ENCODE peak calls at places on chromosomes 1 and 21, in six cellular contexts. A is endothelial cell, G is osteocyte, N is mucosa of descending colon, T is upper lobe of right lung, B is neural progenitor cell. I is an unnamed sample.

GRCh38 chr1:235052067-235053008 is 76.3 kb downstream of the TOMM20 start:
- DNase-seq in A (no peak), G (no peak), N (no peak), T (peak), B (no peak), I (no peak)

GRCh38 chr1:206784471-206784903 is 12.2 kb upstream of the IL10 start:
- DNase-seq in A (no peak), G (no peak), N (peak), T (no peak), B (no peak), I (no peak)

GRCh38 chr1:32759997-32760623 is 57.0 kb downstream of the YARS1 start:
- DNase-seq in A (no peak), G (no peak), N (peak), T (peak), B (peak), I (no peak)

GRCh38 chr1:1206376-1207253 is at the start of gene TNFRSF18:
- DNase-seq in A (peak), G (no peak), N (peak), T (no peak), B (peak), I (no peak)

GRCh38 chr1:52551476-52552235 is 1.2 kb downstream of the TUT4 start:
- DNase-seq in A (no peak), G (no peak), N (no peak), T (no peak), B (peak), I (no peak)

GRCh38 chr1:47477595-47478080 is 39.8 kb downstream of the FOXD2 start:
- DNase-seq in A (no peak), G (no peak), N (no peak), T (no peak), B (no peak), I (no peak)

GRCh38 chr1:17200756-17201155 is 4.2 kb upstream of the PADI1 start:
- DNase-seq in A (no peak), G (no peak), N (no peak), T (no peak), B (no peak), I (no peak)

GRCh38 chr1:228478912-228479665 is 8.1 kb upstream of the RNF187 start:
- DNase-seq in A (no peak), G (no peak), N (no peak), T (no peak), B (peak), I (no peak)

GRCh38 chr21:37670883-37671282 is 245.4 kb downstream of the KCNJ6 start:
- DNase-seq in A (no peak), G (no peak), N (no peak), T (no peak), B (no peak), I (no peak)

GRCh38 chr1:161082996-161083742 is 6.2 kb downstream of the NECTIN4 start:
- DNase-seq in A (no peak), G (no peak), N (peak), T (peak), B (no peak), I (no peak)

GRCh38 chr1:177355575-177355974 is 184.8 kb downstream of the BRINP2 start:
- DNase-seq in A (peak), G (no peak), N (no peak), T (no peak), B (peak), I (no peak)

GRCh38 chr1:198151688-198152087 is 5.1 kb upstream of the NEK7 start:
- DNase-seq in A (no peak), G (no peak), N (no peak), T (no peak), B (no peak), I (no peak)

GRCh38 chr1:230899845-230900251 is 31.5 kb upstream of the C1orf198 start:
- DNase-seq in A (no peak), G (no peak), N (no peak), T (no peak), B (no peak), I (no peak)

GRCh38 chr1:151391079-151391563 is 8.3 kb upstream of the PSMB4 start:
- DNase-seq in A (no peak), G (no peak), N (no peak), T (no peak), B (no peak), I (no peak)

DNA sequence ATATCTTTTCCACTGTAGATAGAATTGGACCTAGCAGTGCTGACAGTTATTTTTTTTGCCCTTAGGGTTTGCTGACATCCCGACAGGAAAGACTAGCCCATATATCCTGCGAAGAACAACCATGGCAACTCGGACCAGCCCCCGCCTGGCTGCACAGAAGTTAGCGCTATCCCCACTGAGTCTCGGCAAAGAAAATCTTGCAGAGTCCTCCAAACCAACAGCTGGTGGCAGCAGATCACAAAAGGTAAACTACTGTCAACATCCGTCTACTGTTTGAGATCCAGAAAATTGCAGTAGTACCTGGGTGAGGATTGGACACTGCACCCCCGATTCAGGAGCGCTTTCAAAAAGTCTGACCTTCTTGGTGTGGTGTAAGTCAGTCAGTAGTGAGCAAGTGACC is 55.8 kb downstream of the CENPF start:
- DNase-seq in A (peak), G (no peak), N (no peak), T (no peak), B (peak), I (no peak)
- TF ChIP-seq CTCF in A (no peak), G (peak), N (no peak), T (no peak), B (peak), I (peak)

GRCh38 chr1:101237229-101237837 is 514 bp downstream of the S1PR1 start:
- DNase-seq in A (no peak), G (no peak), N (no peak), T (no peak), B (peak), I (no peak)
- TF ChIP-seq CTCF in A (no peak), G (peak), N (no peak), T (no peak), B (no peak), I (no peak)

GRCh38 chr21:38963006-38963405 is 157.3 kb downstream of the ETS2 start:
- DNase-seq in A (no peak), G (no peak), N (no peak), T (no peak), B (no peak), I (no peak)

GRCh38 chr21:38959686-38960049 is 153.9 kb downstream of the ETS2 start:
- DNase-seq in A (no peak), G (no peak), N (no peak), T (no peak), B (no peak), I (no peak)

GRCh38 chr21:38958940-38959685 is 153.4 kb downstream of the ETS2 start:
- DNase-seq in A (no peak), G (no peak), N (no peak), T (no peak), B (no peak), I (no peak)

GRCh38 chr21:38957575-38958340 is 152.0 kb downstream of the ETS2 start:
- DNase-seq in A (no peak), G (no peak), N (no peak), T (no peak), B (no peak), I (no peak)

GRCh38 chr21:38960251-38960650 is 154.5 kb downstream of the ETS2 start:
- DNase-seq in A (no peak), G (no peak), N (no peak), T (no peak), B (no peak), I (no peak)
- TF ChIP-seq CTCF in A (no peak), G (no peak), N (no peak), T (no peak), B (no peak), I (no peak)

GRCh38 chr21:17688912-17689874 is 76.5 kb upstream of the BTG3 start:
- DNase-seq in A (no peak), G (no peak), N (peak), T (no peak), B (no peak), I (no peak)
- TF ChIP-seq CTCF in A (peak), G (peak), N (no peak), T (peak), B (peak), I (peak)

DNA sequence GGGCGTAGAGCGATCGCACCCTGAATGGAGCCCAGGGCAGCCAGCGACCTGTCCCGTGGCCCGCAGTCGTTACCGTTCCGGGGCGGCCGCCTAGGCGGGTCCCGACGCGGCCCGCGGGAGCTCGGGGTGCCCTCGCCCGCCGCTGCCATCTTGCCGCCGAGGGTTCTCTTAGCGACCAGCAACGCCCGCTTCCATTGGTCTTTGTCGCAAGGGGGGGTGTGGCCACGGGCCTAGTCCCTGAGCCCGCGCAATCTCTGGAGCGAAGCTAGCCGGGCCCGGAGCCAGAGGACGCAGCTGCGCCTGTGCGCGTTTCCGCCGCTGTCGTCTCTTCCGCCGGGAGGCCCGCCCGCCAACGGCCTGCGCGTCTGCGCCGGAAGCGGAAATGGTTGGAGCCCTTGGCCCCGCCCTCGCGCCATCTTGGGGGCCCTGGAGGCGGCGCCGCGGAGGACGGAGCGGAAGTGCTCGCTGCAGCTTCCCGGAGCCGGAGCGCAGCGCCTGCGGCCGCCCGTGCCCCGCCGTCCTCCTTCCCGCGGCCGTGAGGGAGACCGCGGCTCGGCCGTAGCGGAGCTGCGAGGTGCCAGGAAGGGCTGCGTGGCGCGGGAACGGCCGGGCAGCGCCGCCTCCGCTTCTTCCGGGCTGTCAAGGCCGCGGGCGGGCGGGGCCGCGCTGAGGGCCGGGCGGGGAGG is at the start of the genes MORN1 and RER1:
- DNase-seq in A (peak), G (peak), N (peak), T (peak), B (peak), I (peak)
- TF ChIP-seq CTCF in A (no peak), G (no peak), N (no peak), T (no peak), B (no peak), I (no peak)

GRCh38 chr1:154534263-154534844 is 24.1 kb downstream of the UBE2Q1 start:
- DNase-seq in A (peak), G (no peak), N (no peak), T (no peak), B (peak), I (peak)
- TF ChIP-seq CTCF in A (peak), G (peak), N (peak), T (peak), B (peak), I (peak)

GRCh38 chr1:25476186-25477097 is 45.7 kb downstream of the MACO1 start:
- DNase-seq in A (no peak), G (no peak), N (no peak), T (no peak), B (no peak), I (no peak)

GRCh38 chr1:25473653-25474225 is 43.0 kb downstream of the MACO1 start:
- DNase-seq in A (no peak), G (no peak), N (no peak), T (no peak), B (no peak), I (no peak)

GRCh38 chr1:25474439-25475047 is 43.8 kb downstream of the MACO1 start:
- DNase-seq in A (no peak), G (no peak), N (no peak), T (no peak), B (no peak), I (no peak)

GRCh38 chr1:25478633-25479032 is 47.9 kb downstream of the MACO1 start:
- DNase-seq in A (no peak), G (no peak), N (no peak), T (no peak), B (no peak), I (no peak)

DNA sequence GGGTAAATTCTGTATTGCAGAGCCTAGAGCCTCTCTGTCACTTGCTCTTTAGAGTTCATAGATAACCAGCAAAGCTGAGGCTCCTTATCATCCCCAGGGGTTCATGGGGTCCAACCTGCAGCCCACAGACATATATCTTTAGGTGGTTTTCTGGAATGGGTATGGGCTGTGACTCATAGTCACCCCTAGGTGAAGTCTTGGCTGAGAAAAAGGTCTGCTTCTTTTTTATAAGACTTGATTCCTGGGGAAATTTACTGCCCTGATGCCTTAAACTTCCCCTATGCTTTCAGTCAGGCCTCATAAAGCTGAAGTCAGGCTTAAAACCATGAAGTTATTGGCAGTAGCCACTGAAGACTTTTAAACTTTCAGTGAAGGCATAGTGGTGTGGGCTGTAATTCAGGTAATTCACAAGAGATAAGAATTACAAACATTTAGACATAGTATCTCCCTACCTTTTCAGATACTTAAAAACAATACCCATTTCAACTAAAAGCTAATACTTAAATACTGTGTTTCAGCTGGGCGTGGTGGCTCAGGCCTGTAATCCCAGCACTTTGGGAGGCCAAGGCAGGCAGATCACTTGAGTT is 46.8 kb downstream of the MACO1 start:
- DNase-seq in A (no peak), G (no peak), N (no peak), T (no peak), B (no peak), I (no peak)
- TF ChIP-seq CTCF in A (no peak), G (no peak), N (no peak), T (no peak), B (no peak), I (no peak)

GRCh38 chr1:30088594-30089556 is 634.5 kb downstream of the MATN1 start:
- DNase-seq in A (no peak), G (no peak), N (peak), T (peak), B (no peak), I (no peak)

GRCh38 chr1:30084909-30085571 is 638.3 kb downstream of the MATN1 start:
- DNase-seq in A (no peak), G (no peak), N (no peak), T (no peak), B (no peak), I (no peak)

GRCh38 chr1:30083800-30084464 is 639.5 kb downstream of the MATN1 start:
- DNase-seq in A (no peak), G (no peak), N (no peak), T (no peak), B (no peak), I (no peak)

GRCh38 chr1:30087465-30087864 is 635.9 kb downstream of the MATN1 start:
- DNase-seq in A (peak), G (no peak), N (no peak), T (no peak), B (peak), I (no peak)

DNA sequence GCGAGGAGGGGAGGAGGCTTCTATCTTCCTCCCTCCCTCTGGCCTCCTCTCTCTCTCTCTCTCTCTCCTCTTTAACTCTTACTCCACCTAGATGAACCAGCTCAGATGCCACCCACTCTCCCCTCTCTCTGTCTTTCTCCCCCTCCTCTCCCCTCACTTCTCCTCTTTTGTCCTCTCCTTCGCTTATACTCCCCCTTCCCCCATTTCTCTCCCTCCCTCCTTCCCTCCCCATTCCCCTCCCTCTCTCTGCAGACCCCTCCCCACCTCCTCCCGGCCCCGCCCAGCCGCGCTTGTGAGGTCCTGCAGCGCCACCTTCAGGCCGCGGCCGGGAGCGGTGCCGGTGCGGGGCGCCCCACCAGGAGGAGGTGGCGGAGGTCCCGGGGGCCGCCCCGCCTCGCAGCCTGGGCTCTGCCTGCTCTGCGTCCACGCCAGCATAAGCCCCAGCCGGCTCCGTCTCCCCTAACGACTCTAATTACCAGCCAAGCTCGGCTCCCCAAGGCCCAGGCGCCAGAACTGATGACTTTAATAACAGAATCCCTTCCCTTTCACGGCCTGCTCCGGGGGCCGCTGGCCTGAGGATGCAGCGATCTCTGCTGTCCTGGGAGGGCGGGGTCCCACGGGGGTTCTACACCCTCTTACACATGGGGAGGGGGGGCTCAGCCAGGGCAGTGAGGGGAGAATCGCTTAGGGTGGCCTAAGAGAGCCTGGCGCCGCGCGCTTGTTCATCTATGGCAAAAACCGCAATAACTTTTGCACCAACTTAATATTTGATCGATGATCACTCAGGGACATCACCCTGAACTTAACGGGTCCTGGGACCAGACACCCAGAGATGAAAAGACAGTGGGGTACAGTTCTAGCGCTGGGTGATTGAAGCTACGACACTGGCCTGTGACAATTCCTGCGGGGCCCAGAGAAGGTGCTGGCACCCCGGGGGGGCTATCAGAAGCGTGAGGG is 637.3 kb downstream of the MATN1 start:
- DNase-seq in A (peak), G (no peak), N (no peak), T (peak), B (peak), I (peak)
- TF ChIP-seq CTCF in A (peak), G (peak), N (peak), T (peak), B (peak), I (peak)

I was measured in D721Med.